ENCODE peak calls at places on chromosome 7, in five cellular contexts. B is suprapubic skin, S is fibroblast of lung, N is keratinocyte, V is K562. H is an unnamed sample. For H3K4me1, the result is how much of the 10 kb centered on the place peaks cover.

GRCh38 chr7:155879592-155879991 is 67.3 kb upstream of the SHH start:
- DNase-seq in B (no peak), S (no peak), N (no peak), V (no peak), H (no peak)

GRCh38 chr7:24560772-24561171 is 12.5 kb upstream of the PALS2 start:
- DNase-seq in B (no peak), S (no peak), N (no peak), V (no peak), H (no peak)

GRCh38 chr7:28354601-28355062 is 57.7 kb upstream of the CREB5 start:
- DNase-seq in B (no peak), S (peak), N (peak), V (no peak), H (no peak)

GRCh38 chr7:99014113-99014985 is 129.6 kb downstream of the SMURF1 start:
- DNase-seq in B (peak), S (no peak), N (no peak), V (no peak), H (no peak)

GRCh38 chr7:106284516-106285050 is at the start of gene NAMPT:
- DNase-seq in B (peak), S (peak), N (no peak), V (peak), H (peak)

GRCh38 chr7:151339651-151340377 is 1.8 kb upstream of the NUB1 start:
- DNase-seq in B (no peak), S (no peak), N (no peak), V (no peak), H (no peak)

GRCh38 chr7:114574384-114574783 is 159.8 kb downstream of the FOXP2 start:
- DNase-seq in B (no peak), S (peak), N (no peak), V (no peak), H (no peak)

GRCh38 chr7:135808206-135808605 is 59.6 kb upstream of the FAM180A start:
- DNase-seq in B (no peak), S (no peak), N (no peak), V (no peak), H (no peak)

GRCh38 chr7:80249619-80250305 is 115.1 kb downstream of the GNAI1 start:
- DNase-seq in B (no peak), S (peak), N (no peak), V (no peak), H (no peak)

GRCh38 chr7:123643495-123644428 is 11.9 kb upstream of the LMOD2 start:
- DNase-seq in B (no peak), S (peak), N (no peak), V (no peak), H (peak)

GRCh38 chr7:19284136-19284535 is 138.9 kb upstream of the FERD3L start:
- DNase-seq in B (no peak), S (no peak), N (no peak), V (no peak), H (no peak)

GRCh38 chr7:79434098-79434497 is 19.4 kb downstream of the MAGI2 start:
- DNase-seq in B (no peak), S (peak), N (no peak), V (no peak), H (no peak)

GRCh38 chr7:99562832-99563231 is 4.4 kb downstream of the ZNF655 start:
- DNase-seq in B (no peak), S (peak), N (peak), V (peak), H (peak)

GRCh38 chr7:98202367-98203195 is 8.7 kb upstream of the BHLHA15 start:
- DNase-seq in B (no peak), S (no peak), N (no peak), V (no peak), H (peak)

GRCh38 chr7:127214956-127215355 is 37.8 kb downstream of the GRM8 start:
- DNase-seq in B (no peak), S (no peak), N (no peak), V (no peak), H (no peak)

GRCh38 chr7:106901870-106902441 is 36.9 kb downstream of the PIK3CG start:
- DNase-seq in B (no peak), S (no peak), N (no peak), V (no peak), H (no peak)

GRCh38 chr7:52741670-52742069 is 293.8 kb upstream of the POM121L12 start:
- DNase-seq in B (no peak), S (no peak), N (no peak), V (no peak), H (no peak)

GRCh38 chr7:90708841-90709317 is 112.8 kb downstream of the CDK14 start:
- DNase-seq in B (no peak), S (peak), N (no peak), V (no peak), H (peak)

GRCh38 chr7:157896774-157897555 is 560.2 kb downstream of the DNAJB6 start:
- DNase-seq in B (no peak), S (no peak), N (no peak), V (no peak), H (no peak)

GRCh38 chr7:103598326-103598905 is 152.4 kb upstream of the SLC26A5 start:
- DNase-seq in B (no peak), S (peak), N (no peak), V (no peak), H (no peak)

GRCh38 chr7:95342642-95343252 is 18.4 kb upstream of the PON1 start:
- DNase-seq in B (no peak), S (no peak), N (no peak), V (no peak), H (no peak)

GRCh38 chr7:94391716-94392390 is 2.8 kb upstream of the COL1A2 start:
- DNase-seq in B (no peak), S (peak), N (no peak), V (no peak), H (no peak)

GRCh38 chr7:116395125-116395791 is 104.3 kb upstream of the CAV2 start:
- DNase-seq in B (no peak), S (peak), N (peak), V (no peak), H (no peak)

GRCh38 chr7:25579688-25580075 is 351.4 kb upstream of the NPVF start:
- DNase-seq in B (no peak), S (no peak), N (no peak), V (no peak), H (no peak)

GRCh38 chr7:78576196-78576595 is 777.6 kb downstream of the PHTF2 start:
- DNase-seq in B (no peak), S (peak), N (no peak), V (no peak), H (no peak)

GRCh38 chr7:158811461-158811860 is 17.8 kb downstream of the ESYT2 start:
- DNase-seq in B (no peak), S (peak), N (no peak), V (no peak), H (no peak)

GRCh38 chr7:114931656-114932011 is 9.7 kb downstream of the MDFIC start:
- DNase-seq in B (no peak), S (no peak), N (no peak), V (no peak), H (peak)

GRCh38 chr7:108736266-108736891 is 166.7 kb downstream of the DNAJB9 start:
- DNase-seq in B (no peak), S (no peak), N (no peak), V (no peak), H (no peak)

GRCh38 chr7:73520673-73521635 is 1.1 kb downstream of the BAZ1B start:
- DNase-seq in B (peak), S (peak), N (no peak), V (peak), H (no peak)

GRCh38 chr7:98551541-98552273 is 65.4 kb upstream of the NPTX2 start:
- DNase-seq in B (no peak), S (no peak), N (no peak), V (no peak), H (peak)

GRCh38 chr7:150793569-150794238 is 6.5 kb downstream of the TMEM176B start:
- DNase-seq in B (no peak), S (no peak), N (no peak), V (no peak), H (peak)

GRCh38 chr7:91355680-91356435 is 91.6 kb downstream of the FZD1 start:
- DNase-seq in B (no peak), S (no peak), N (no peak), V (no peak), H (no peak)

GRCh38 chr7:145624618-145625017 is 492.0 kb upstream of the CNTNAP2 start:
- DNase-seq in B (no peak), S (no peak), N (no peak), V (no peak), H (no peak)

GRCh38 chr7:125357681-125358440 is 428.2 kb upstream of the POT1 start:
- DNase-seq in B (no peak), S (peak), N (no peak), V (no peak), H (no peak)

GRCh38 chr7:30987178-30987577 is 23.4 kb downstream of the GHRHR start:
- DNase-seq in B (no peak), S (no peak), N (no peak), V (no peak), H (no peak)

GRCh38 chr7:30987936-30988335 is 24.2 kb downstream of the GHRHR start:
- DNase-seq in B (no peak), S (no peak), N (no peak), V (no peak), H (no peak)

GRCh38 chr7:30989008-30989823 is 25.5 kb downstream of the GHRHR start:
- DNase-seq in B (no peak), S (no peak), N (no peak), V (no peak), H (no peak)

GRCh38 chr7:30989824-30990140 is 26.0 kb downstream of the GHRHR start:
- DNase-seq in B (no peak), S (no peak), N (no peak), V (no peak), H (no peak)

DNA sequence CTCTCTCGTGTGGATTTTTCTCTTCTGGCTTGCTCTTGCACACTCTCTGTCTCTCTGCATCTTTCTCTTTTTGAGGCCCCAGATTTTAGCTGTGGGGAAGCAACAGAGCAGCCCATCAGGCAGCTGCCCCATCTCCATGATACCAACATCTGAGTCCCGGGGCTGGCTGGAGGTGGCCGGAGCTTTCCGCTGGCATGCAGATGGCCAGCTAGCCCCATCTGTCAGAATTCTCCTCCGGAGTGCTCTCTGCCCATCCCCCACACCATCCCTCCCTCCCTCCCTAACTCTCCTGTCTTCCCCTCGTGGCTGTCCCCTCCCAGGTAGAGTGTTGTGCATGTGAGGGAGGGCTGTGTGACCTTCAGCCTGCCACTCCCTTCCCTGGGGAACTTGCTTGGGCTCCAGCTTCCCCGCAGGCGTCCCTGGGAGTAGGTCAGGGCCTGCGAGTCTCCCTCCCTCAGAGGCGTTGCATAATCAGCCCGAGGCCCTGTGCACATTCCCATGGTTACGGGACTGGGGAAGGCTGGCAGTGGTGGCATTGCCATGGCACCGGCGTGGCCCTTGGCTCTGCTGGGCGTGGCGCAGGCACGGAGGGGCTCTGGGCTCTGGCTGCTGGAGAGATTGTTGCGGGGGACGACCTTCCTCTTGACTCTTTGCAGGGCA is 24.7 kb downstream of the GHRHR start:
- DNase-seq in B (no peak), S (no peak), N (no peak), V (no peak), H (peak)
- H3K27ac ChIP-seq in B (no peak), S (no peak), N (no peak), V (no peak), H (no peak)

DNA sequence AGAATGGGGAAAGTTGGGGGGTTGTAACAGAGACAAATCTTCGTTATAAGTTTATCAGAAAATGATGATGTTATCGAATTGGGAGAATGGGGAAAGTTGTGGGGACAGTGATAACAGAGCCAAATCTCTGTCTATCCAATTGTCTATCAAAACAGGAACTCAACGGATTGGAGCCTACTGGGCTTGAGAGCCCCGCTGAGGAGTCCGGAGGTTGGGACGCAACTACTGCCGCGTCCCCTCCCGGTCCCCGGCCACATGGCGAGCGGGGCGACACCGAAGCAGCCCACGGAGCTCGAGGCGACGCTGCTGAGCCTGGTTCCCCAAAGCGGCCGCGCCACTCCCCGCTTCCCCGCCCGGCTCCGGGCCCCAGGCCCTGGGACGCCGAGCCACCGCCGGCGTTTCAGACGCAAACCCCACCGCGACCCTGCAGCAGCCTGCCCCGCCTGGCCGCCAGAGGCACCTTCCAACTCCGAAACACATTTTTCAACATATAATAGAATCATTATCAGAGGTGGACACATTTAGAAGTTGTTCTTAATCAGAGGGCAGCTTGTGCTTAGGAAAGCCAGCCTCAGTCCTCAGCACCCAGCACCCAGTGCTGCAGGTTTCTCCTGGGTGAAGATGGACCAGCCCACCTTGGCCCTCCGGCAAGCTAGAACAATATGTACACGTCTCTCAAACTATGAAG is 13.8 kb upstream of the RALA start:
- DNase-seq in B (no peak), S (no peak), N (no peak), V (peak), H (peak)
- H3K4me1 ChIP-seq in B (under half), S (under half), N (half or more), V (under half), H (under half)

GRCh38 chr7:101865031-101865824 is 47.8 kb downstream of the CUX1 start:
- DNase-seq in B (no peak), S (no peak), N (no peak), V (no peak), H (no peak)

GRCh38 chr7:101863598-101863997 is 46.2 kb downstream of the CUX1 start:
- DNase-seq in B (no peak), S (no peak), N (no peak), V (no peak), H (no peak)

GRCh38 chr7:101862280-101863220 is 45.1 kb downstream of the CUX1 start:
- DNase-seq in B (no peak), S (peak), N (no peak), V (peak), H (no peak)

GRCh38 chr7:101866328-101866727 is 48.9 kb downstream of the CUX1 start:
- DNase-seq in B (no peak), S (no peak), N (no peak), V (no peak), H (no peak)

GRCh38 chr7:101864039-101864438 is 46.6 kb downstream of the CUX1 start:
- DNase-seq in B (no peak), S (no peak), N (no peak), V (no peak), H (no peak)
- H3K27ac ChIP-seq in B (no peak), S (no peak), N (no peak), V (no peak), H (no peak)

DNA sequence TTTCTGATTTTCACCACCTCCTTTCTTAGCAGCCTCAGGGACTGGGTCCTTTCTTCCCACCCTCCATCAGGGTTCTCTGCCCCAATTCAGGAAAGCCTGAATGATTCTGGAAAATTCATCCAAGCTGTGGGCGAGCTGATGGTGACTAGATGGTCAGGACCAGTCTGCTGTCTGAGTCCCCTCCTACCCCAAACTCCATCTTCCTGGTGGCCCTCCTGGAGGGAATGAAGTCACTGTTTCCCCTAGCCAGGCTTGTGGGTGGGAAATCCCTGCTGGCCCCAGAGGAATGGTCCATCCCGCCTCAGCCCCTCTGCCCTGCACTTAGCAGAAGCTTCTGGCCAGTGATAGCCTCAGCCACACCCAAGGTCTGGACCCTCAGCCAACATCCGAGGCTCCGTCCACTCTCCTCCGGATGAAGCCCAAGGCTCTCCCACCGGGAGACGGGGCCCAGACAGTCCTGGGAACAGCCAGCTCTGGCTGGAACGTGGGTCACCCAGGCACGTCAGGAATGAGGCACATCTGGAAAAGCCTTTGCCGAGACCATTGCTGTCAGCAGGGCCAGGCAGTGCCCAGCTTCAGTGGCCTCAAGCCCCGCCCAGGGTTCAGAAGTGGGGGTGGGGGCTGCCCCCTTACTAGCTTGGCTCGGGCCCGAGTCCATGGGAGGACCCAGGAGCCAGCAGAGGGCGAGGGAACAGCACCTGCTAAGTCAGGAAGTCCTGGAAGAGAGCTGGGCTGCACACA is 4.0 kb upstream of the AQP1 start:
- DNase-seq in B (no peak), S (no peak), N (no peak), V (no peak), H (no peak)
- H3K4me1 ChIP-seq in B (half or more), S (under half), N (under half), V (half or more), H (half or more)

GRCh38 chr7:50273870-50274269 is 30.6 kb upstream of the IKZF1 start:
- DNase-seq in B (no peak), S (no peak), N (no peak), V (no peak), H (no peak)
- H3K27ac ChIP-seq in B (no peak), S (no peak), N (no peak), V (no peak), H (no peak)

GRCh38 chr7:87213801-87214200 is 5.7 kb downstream of the TMEM243 start:
- DNase-seq in B (no peak), S (no peak), N (no peak), V (no peak), H (no peak)
- H3K4me1 ChIP-seq in B (under half), S (under half), N (under half), V (under half), H (under half)

GRCh38 chr7:46259947-46260346 is 338.9 kb upstream of the IGFBP3 start:
- DNase-seq in B (no peak), S (no peak), N (no peak), V (no peak), H (no peak)
- H3K27ac ChIP-seq in B (no peak), S (no peak), N (no peak), V (no peak), H (no peak)

GRCh38 chr7:65301007-65301406 is 72.6 kb upstream of the ZNF92 start:
- DNase-seq in B (no peak), S (no peak), N (no peak), V (no peak), H (no peak)

GRCh38 chr7:65302883-65303282 is 70.8 kb upstream of the ZNF92 start:
- DNase-seq in B (no peak), S (no peak), N (no peak), V (no peak), H (no peak)

GRCh38 chr7:65307651-65308299 is 65.9 kb upstream of the ZNF92 start:
- DNase-seq in B (no peak), S (peak), N (peak), V (peak), H (peak)

GRCh38 chr7:65308300-65308678 is 65.4 kb upstream of the ZNF92 start:
- DNase-seq in B (no peak), S (no peak), N (no peak), V (no peak), H (no peak)

GRCh38 chr7:65304175-65304574 is 69.5 kb upstream of the ZNF92 start:
- DNase-seq in B (no peak), S (no peak), N (no peak), V (no peak), H (no peak)
- H3K4me1 ChIP-seq in B (under half), S (under half), N (under half), V (under half), H (under half)

DNA sequence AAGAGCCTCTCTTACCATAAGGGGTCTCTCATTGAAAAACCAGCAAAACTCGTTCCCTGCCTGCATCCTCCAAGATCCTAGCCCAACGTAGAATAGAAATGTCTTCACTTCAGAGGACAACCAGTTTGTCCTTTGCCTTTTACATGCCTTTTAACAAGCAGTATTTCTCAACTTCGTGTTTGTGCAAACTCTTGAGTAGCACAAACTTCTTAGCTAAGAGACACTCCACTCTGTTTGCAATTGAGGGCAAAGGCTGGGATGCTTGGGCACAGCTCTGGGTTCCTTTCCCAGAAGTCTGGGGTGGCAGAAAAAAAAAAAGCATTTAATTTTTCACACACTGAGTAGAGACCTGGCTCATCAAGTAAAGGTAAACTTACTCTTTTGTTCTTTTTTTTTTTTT is 19.5 kb upstream of the KCTD7 start:
- DNase-seq in B (no peak), S (no peak), N (no peak), V (no peak), H (no peak)
- H3K27ac ChIP-seq in B (no peak), S (no peak), N (no peak), V (no peak), H (no peak)

GRCh38 chr7:1454471-1455065 is 4.7 kb downstream of the MICALL2 start:
- DNase-seq in B (no peak), S (no peak), N (no peak), V (no peak), H (no peak)

GRCh38 chr7:1455955-1456354 is 3.3 kb downstream of the MICALL2 start:
- DNase-seq in B (no peak), S (no peak), N (no peak), V (no peak), H (no peak)

GRCh38 chr7:1457949-1458675 is 1.2 kb downstream of the MICALL2 start:
- DNase-seq in B (no peak), S (no peak), N (no peak), V (no peak), H (no peak)

GRCh38 chr7:1457059-1457948 is 2.0 kb downstream of the MICALL2 start:
- DNase-seq in B (no peak), S (no peak), N (no peak), V (peak), H (no peak)

GRCh38 chr7:1455241-1455939 is 3.9 kb downstream of the MICALL2 start:
- DNase-seq in B (no peak), S (no peak), N (no peak), V (no peak), H (no peak)
- H3K4me1 ChIP-seq in B (half or more), S (under half), N (under half), V (half or more), H (under half)

H was measured in Peyer's patch.